ENCODE peak calls at places on chromosomes 5 and 9, in six cellular contexts. A, H, D, P, N and V are unnamed samples.

GRCh38 chr5:120236360-120236759 is 227.7 kb upstream of the PRR16 start:
- DNase-seq in A (no peak), P (no peak), H (no peak), N (no peak), D (no peak), V (no peak)

GRCh38 chr9:78811562-78812276 is 514.8 kb downstream of the PSAT1 start:
- DNase-seq in H (no peak), P (no peak), D (no peak), N (no peak), A (peak), V (no peak)

GRCh38 chr5:57302164-57302563 is 128.3 kb downstream of the GPBP1 start:
- DNase-seq in P (no peak), H (peak), N (no peak), D (peak), A (peak), V (no peak)

GRCh38 chr5:115543931-115544370 is 624 bp downstream of the FEM1C start:
- DNase-seq in A (peak), H (peak), N (no peak), D (no peak), P (peak), V (no peak)

GRCh38 chr9:35035851-35036701 is 36.3 kb downstream of the VCP start:
- DNase-seq in N (no peak), H (peak), P (no peak), D (no peak), A (peak), V (no peak)

GRCh38 chr9:95477441-95477840 is 39.3 kb downstream of the PTCH1 start:
- DNase-seq in D (no peak), P (no peak), N (no peak), H (no peak), A (no peak), V (no peak)

GRCh38 chr5:137119321-137119720 is 379.8 kb downstream of the SPOCK1 start:
- DNase-seq in P (no peak), A (no peak), D (no peak), H (no peak), N (no peak), V (no peak)

GRCh38 chr5:4083591-4084337 is 488.1 kb downstream of the IRX1 start:
- DNase-seq in H (no peak), A (no peak), D (no peak), N (no peak), P (no peak), V (no peak)

GRCh38 chr5:134554319-134555222 is 29.1 kb downstream of the JADE2 start:
- DNase-seq in P (no peak), A (peak), N (no peak), D (peak), H (no peak), V (no peak)

GRCh38 chr5:22058620-22059019 is 794.5 kb downstream of the CDH12 start:
- DNase-seq in H (no peak), A (no peak), N (no peak), P (no peak), D (no peak), V (no peak)